ENCODE peak calls at places on chromosomes 1 and 21, in four cellular contexts. K, M, L and F are unnamed samples.

GRCh38 chr1:64655861-64656260 is 89.0 kb upstream of the RAVER2 start:
- DNase-seq in L (no peak), K (no peak), M (no peak), F (no peak)

GRCh38 chr1:178986204-178986603 is 39.5 kb upstream of the FAM20B start:
- DNase-seq in K (no peak), M (no peak), L (no peak), F (no peak)

GRCh38 chr1:178630418-178630817 is 94.6 kb upstream of the RALGPS2 start:
- DNase-seq in L (no peak), K (no peak), M (no peak), F (no peak)

GRCh38 chr1:234659538-234659937 is 49.6 kb upstream of the IRF2BP2 start:
- DNase-seq in K (no peak), L (no peak), M (no peak), F (no peak)

GRCh38 chr1:29820401-29820800 is 584.1 kb downstream of the PTPRU start:
- DNase-seq in M (no peak), K (no peak), L (no peak), F (no peak)

GRCh38 chr1:15937706-15938168 is 38.2 kb downstream of the ZBTB17 start:
- DNase-seq in M (no peak), K (no peak), L (no peak), F (no peak)

GRCh38 chr1:11432526-11432925 is 46.4 kb upstream of the DISP3 start:
- DNase-seq in M (no peak), K (no peak), L (no peak), F (no peak)

GRCh38 chr1:172480421-172480820 is 36.6 kb upstream of the PIGC start:
- DNase-seq in M (no peak), K (no peak), L (no peak), F (no peak)

GRCh38 chr1:167842872-167843271 is 71.1 kb downstream of the ADCY10 start:
- DNase-seq in L (no peak), K (no peak), M (no peak), F (no peak)

GRCh38 chr1:248755505-248755904 is at the start of gene LYPD8:
- DNase-seq in M (no peak), L (no peak), K (no peak), F (no peak)

GRCh38 chr1:216034506-216034905 is 388.7 kb downstream of the USH2A start:
- DNase-seq in L (no peak), M (no peak), K (peak), F (no peak)

GRCh38 chr1:29032839-29033238 is 90.9 kb downstream of the TMEM200B start:
- DNase-seq in M (no peak), K (no peak), L (no peak), F (no peak)

GRCh38 chr21:46118305-46118870 is 20.5 kb downstream of the COL6A2 start:
- DNase-seq in M (peak), K (no peak), L (no peak), F (peak)

GRCh38 chr1:37034301-37035013 is at the start of gene GRIK3:
- DNase-seq in M (no peak), K (peak), L (no peak), F (no peak)

GRCh38 chr1:117646007-117646913 is 40.4 kb downstream of the TENT5C start:
- DNase-seq in L (peak), M (no peak), K (no peak), F (peak)

GRCh38 chr1:226942392-226942791 is 2.3 kb downstream of the COQ8A start:
- DNase-seq in K (no peak), M (no peak), L (no peak), F (no peak)